ENCODE peak calls at places on chromosomes 6 and 20, in four cellular contexts. U is transverse colon, O is spleen, F is suprapubic skin. X is an unnamed sample.
A peak's percentile ranks its signal among the peaks of the same experiment; 100 is the strongest.

GRCh38 chr20:31720486-31721407 is 1.9 kb downstream of the BCL2L1 start:
- DNase-seq in U (peak; percentile 60), O (no peak), F (no peak), X (no peak)

GRCh38 chr6:170106906-170107525 is 183.9 kb downstream of the DLL1 start:
- DNase-seq in U (no peak), O (peak; percentile 58), F (peak; percentile 65), X (no peak)

GRCh38 chr6:46175446-46175845 is 4.7 kb upstream of the ENPP5 start:
- DNase-seq in U (no peak), O (no peak), F (no peak), X (no peak)

GRCh38 chr6:109672827-109673226 is 18.2 kb downstream of the AK9 start:
- DNase-seq in U (no peak), O (no peak), F (no peak), X (no peak)

GRCh38 chr6:23656257-23656731 is 469.7 kb upstream of the NRSN1 start:
- DNase-seq in U (no peak), O (no peak), F (no peak), X (no peak)

GRCh38 chr20:10309326-10309725 is 90.7 kb downstream of the SNAP25 start:
- DNase-seq in U (no peak), O (no peak), F (no peak), X (no peak)

GRCh38 chr6:167529684-167530335 is 204.9 kb downstream of the TTLL2 start:
- DNase-seq in U (no peak), O (no peak), F (no peak), X (no peak)

GRCh38 chr20:427849-428657 is 20.0 kb downstream of the RBCK1 start:
- DNase-seq in U (no peak), O (no peak), F (no peak), X (no peak)

GRCh38 chr6:160015778-160016684 is 47.1 kb downstream of the IGF2R start:
- DNase-seq in U (no peak), O (no peak), F (no peak), X (no peak)

GRCh38 chr20:63553251-63553932 is 567 bp upstream of the FNDC11 start:
- DNase-seq in U (peak; percentile 86), O (peak; percentile 94), F (peak; percentile 95), X (peak; percentile 81)

GRCh38 chr6:76681781-76682180 is 609.3 kb upstream of the IMPG1 start:
- DNase-seq in U (no peak), O (no peak), F (no peak), X (no peak)

GRCh38 chr6:11584264-11584663 is 46.7 kb downstream of the TMEM170B start:
- DNase-seq in U (no peak), O (no peak), F (no peak), X (no peak)

GRCh38 chr6:4568138-4568537 is 208.1 kb upstream of the CDYL start:
- DNase-seq in U (no peak), O (no peak), F (no peak), X (no peak)

GRCh38 chr6:104633125-104633524 is 226.6 kb downstream of the HACE1 start:
- DNase-seq in U (no peak), O (no peak), F (no peak), X (no peak)

GRCh38 chr20:41138527-41139226 is 1.3 kb downstream of the PLCG1 start:
- DNase-seq in U (peak; percentile 31), O (no peak), F (no peak), X (no peak)

GRCh38 chr6:170139531-170139930 is 151.3 kb downstream of the DLL1 start:
- DNase-seq in U (no peak), O (peak; percentile 52), F (peak; percentile 69), X (no peak)

GRCh38 chr6:167858086-167858591 is 31.4 kb downstream of the AFDN start:
- DNase-seq in U (no peak), O (no peak), F (no peak), X (no peak)

GRCh38 chr6:122839477-122839876 is 50.4 kb downstream of the SMPDL3A start:
- DNase-seq in U (peak; percentile 68), O (no peak), F (no peak), X (peak; percentile 20)

GRCh38 chr6:56510984-56511531 is 131.6 kb downstream of the DST start:
- DNase-seq in U (peak; percentile 26), O (no peak), F (no peak), X (no peak)

GRCh38 chr20:3276400-3277015 is 37.5 kb upstream of the SLC4A11 start:
- DNase-seq in U (no peak), O (no peak), F (no peak), X (no peak)

GRCh38 chr6:98832282-98833100 is 1.9 kb upstream of the POU3F2 start:
- DNase-seq in U (no peak), O (peak; percentile 74), F (no peak), X (no peak)

GRCh38 chr6:137764464-137764863 is 102.6 kb upstream of the TNFAIP3 start:
- DNase-seq in U (no peak), O (no peak), F (no peak), X (no peak)

GRCh38 chr6:165605901-165606739 is 56.9 kb downstream of the PDE10A start:
- DNase-seq in U (no peak), O (no peak), F (no peak), X (no peak)

GRCh38 chr6:160999508-160999907 is 7.9 kb downstream of the MAP3K4 start:
- DNase-seq in U (no peak), O (no peak), F (no peak), X (no peak)

GRCh38 chr20:55678126-55678525 is 327.2 kb downstream of the CBLN4 start:
- DNase-seq in U (peak; percentile 16), O (no peak), F (no peak), X (no peak)

DNA sequence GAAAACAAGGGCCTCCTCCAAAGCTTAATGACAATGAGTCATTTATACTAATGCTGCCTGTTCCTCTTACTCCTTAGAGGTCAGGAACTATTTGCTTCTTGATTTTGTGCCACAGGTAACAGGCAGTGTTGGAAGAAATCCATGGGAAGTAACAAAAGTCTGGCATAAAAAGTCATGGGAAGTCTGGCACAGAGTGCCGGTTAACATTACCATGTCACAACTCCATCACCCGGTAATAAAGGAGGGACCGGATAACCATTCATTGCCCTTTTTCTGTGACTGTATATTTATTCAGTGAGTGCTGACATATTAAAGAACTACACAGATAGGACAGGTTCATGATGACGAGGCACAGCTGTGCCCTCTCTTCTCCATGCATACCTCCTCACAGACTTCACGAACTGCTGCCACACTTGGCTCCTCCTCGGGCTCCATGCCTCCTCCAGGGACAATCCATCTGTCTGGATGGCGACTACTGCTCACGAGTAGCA is 50.9 kb downstream of the NUDT3 start:
- DNase-seq in U (no peak), O (no peak), F (no peak), X (no peak)
- TF ChIP-seq POLR2AphosphoS5 in U (peak; percentile 44), O (no peak), F (no peak), X (no peak)

GRCh38 chr6:41941280-41942044 is at the start of gene CCND3:
- DNase-seq in U (peak; percentile 93), O (peak; percentile 98), F (peak; percentile 92), X (peak; percentile 79)
- TF ChIP-seq POLR2A in U (no peak), O (no peak), F (no peak), X (peak; percentile 15)

DNA sequence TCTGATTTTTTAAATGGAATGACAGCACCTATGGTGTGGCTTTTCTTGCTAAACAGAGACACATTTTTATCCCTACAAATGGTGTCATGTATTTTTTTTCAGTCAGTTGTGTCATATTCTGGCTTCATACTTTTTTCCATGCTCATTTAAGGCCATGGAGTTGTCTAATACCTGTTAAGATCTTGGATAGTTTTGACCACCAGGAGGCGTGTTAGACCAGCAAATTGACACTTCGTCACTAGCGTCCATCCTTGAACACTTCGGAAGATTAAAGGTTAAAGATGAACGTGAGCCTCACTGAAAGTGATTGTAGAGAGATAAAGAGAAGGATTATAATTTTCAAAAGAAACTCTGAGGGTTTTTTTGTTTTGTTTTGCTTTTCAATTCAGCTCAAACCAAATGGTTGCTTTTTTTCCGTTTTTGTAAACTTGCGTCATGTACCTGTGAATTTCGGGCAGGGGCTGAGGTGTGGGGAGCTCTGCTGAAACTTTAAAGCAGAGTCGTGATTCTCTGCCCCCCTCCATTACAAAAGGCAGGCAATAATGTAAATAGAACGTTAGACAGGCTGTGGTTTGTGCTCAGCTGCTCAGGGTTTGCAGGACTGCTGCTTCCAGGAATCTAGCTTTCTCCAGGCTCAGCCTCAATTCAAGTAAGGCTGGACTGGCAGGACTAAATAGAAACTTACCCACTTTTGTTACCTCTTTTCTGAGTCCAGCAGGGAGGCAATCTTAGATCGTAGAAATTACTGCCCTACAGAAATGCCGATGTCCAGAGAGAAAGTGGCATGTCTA is 245.1 kb downstream of the FOXA2 start:
- DNase-seq in U (peak; percentile 45), O (no peak), F (no peak), X (no peak)
- TF ChIP-seq POLR2AphosphoS5 in U (no peak), O (no peak), F (no peak), X (no peak)

GRCh38 chr20:44966030-44966961 is at the start of gene STK4:
- DNase-seq in U (peak; percentile 97), O (peak; percentile 99), F (peak; percentile 97), X (peak; percentile 69)
- TF ChIP-seq POLR2A in U (peak; percentile 96), O (peak; percentile 69), F (peak; percentile 86), X (peak; percentile 92)

X was measured in GM12892.